ENCODE peak calls at places on chromosomes 6 and 20, in five cellular contexts. One of them, this sample, is unnamed.

GRCh38 chr6:42197574-42198362 is 3.0 kb upstream of the GUCA1B start:
- DNase-seq in H1: no peak
- DNase-seq in GM12878: no peak
- DNase-seq in NT2/D1: no peak
- DNase-seq in HepG2: peak; percentile 81
- DNase-seq in this sample: no peak

GRCh38 chr20:23145281-23145700 is 59.2 kb upstream of the CD93 start:
- DNase-seq in NT2/D1: no peak
- DNase-seq in H1: no peak
- DNase-seq in GM12878: no peak
- DNase-seq in HepG2: no peak
- DNase-seq in this sample: no peak

GRCh38 chr6:39956951-39957350 is 22.7 kb upstream of the MOCS1 start:
- DNase-seq in H1: no peak
- DNase-seq in NT2/D1: no peak
- DNase-seq in GM12878: no peak
- DNase-seq in HepG2: no peak
- DNase-seq in this sample: no peak

GRCh38 chr6:142631517-142632385 is 313.2 kb downstream of the HIVEP2 start:
- DNase-seq in GM12878: no peak
- DNase-seq in H1: no peak
- DNase-seq in NT2/D1: no peak
- DNase-seq in HepG2: peak; percentile 63
- DNase-seq in this sample: no peak

GRCh38 chr20:43721429-43722152 is 5.2 kb downstream of the GTSF1L start:
- DNase-seq in NT2/D1: no peak
- DNase-seq in GM12878: no peak
- DNase-seq in HepG2: no peak
- DNase-seq in H1: no peak
- DNase-seq in this sample: no peak

GRCh38 chr6:56746767-56747504 is 104.2 kb upstream of the DST start:
- DNase-seq in NT2/D1: no peak
- DNase-seq in HepG2: no peak
- DNase-seq in GM12878: no peak
- DNase-seq in H1: no peak
- DNase-seq in this sample: no peak

GRCh38 chr6:167409689-167410088 is 84.8 kb downstream of the TTLL2 start:
- DNase-seq in NT2/D1: no peak
- DNase-seq in HepG2: no peak
- DNase-seq in H1: no peak
- DNase-seq in GM12878: no peak
- DNase-seq in this sample: no peak

GRCh38 chr6:138278326-138278725 is 60.0 kb upstream of the PBOV1 start:
- DNase-seq in H1: no peak
- DNase-seq in GM12878: no peak
- DNase-seq in NT2/D1: no peak
- DNase-seq in HepG2: peak; percentile 64
- DNase-seq in this sample: peak; percentile 52

GRCh38 chr6:130600880-130601341 is 226.3 kb upstream of the SMLR1 start:
- DNase-seq in GM12878: no peak
- DNase-seq in H1: no peak
- DNase-seq in NT2/D1: peak; percentile 1
- DNase-seq in HepG2: no peak
- DNase-seq in this sample: no peak

GRCh38 chr6:23176883-23177282 is 607.5 kb downstream of the HDGFL1 start:
- DNase-seq in NT2/D1: no peak
- DNase-seq in H1: no peak
- DNase-seq in GM12878: no peak
- DNase-seq in HepG2: no peak
- DNase-seq in this sample: peak; percentile 69

GRCh38 chr20:53702617-53703016 is 109.0 kb upstream of the ZNF217 start:
- DNase-seq in HepG2: no peak
- DNase-seq in H1: no peak
- DNase-seq in NT2/D1: no peak
- DNase-seq in GM12878: no peak
- DNase-seq in this sample: no peak

GRCh38 chr20:34017610-34018009 is 23.9 kb downstream of the RALY start:
- DNase-seq in GM12878: no peak
- DNase-seq in HepG2: no peak
- DNase-seq in H1: no peak
- DNase-seq in NT2/D1: no peak
- DNase-seq in this sample: no peak

GRCh38 chr6:105993769-105994521 is 92.2 kb upstream of the PRDM1 start:
- DNase-seq in HepG2: no peak
- DNase-seq in GM12878: no peak
- DNase-seq in NT2/D1: no peak
- DNase-seq in H1: no peak
- DNase-seq in this sample: peak; percentile 23

GRCh38 chr20:9389321-9389720 is 125.1 kb upstream of the LAMP5 start:
- DNase-seq in H1: no peak
- DNase-seq in GM12878: no peak
- DNase-seq in HepG2: no peak
- DNase-seq in NT2/D1: no peak
- DNase-seq in this sample: no peak

GRCh38 chr20:59966428-59966827 is 8.2 kb downstream of the CDH26 start:
- DNase-seq in H1: no peak
- DNase-seq in NT2/D1: no peak
- DNase-seq in HepG2: no peak
- DNase-seq in GM12878: no peak
- DNase-seq in this sample: no peak

GRCh38 chr20:49886571-49887203 is 28.6 kb downstream of the SPATA2 start:
- DNase-seq in HepG2: no peak
- DNase-seq in GM12878: no peak
- DNase-seq in H1: no peak
- DNase-seq in NT2/D1: no peak
- DNase-seq in this sample: no peak

GRCh38 chr6:11414564-11414963 is 123.0 kb upstream of the TMEM170B start:
- DNase-seq in HepG2: peak; percentile 78
- DNase-seq in H1: no peak
- DNase-seq in NT2/D1: no peak
- DNase-seq in GM12878: peak; percentile 72
- DNase-seq in this sample: no peak

GRCh38 chr20:60482201-60482600 is 524.0 kb downstream of the CDH26 start:
- DNase-seq in H1: no peak
- DNase-seq in HepG2: no peak
- DNase-seq in NT2/D1: no peak
- DNase-seq in GM12878: no peak
- DNase-seq in this sample: no peak

GRCh38 chr6:34462561-34462971 is 3.3 kb upstream of the PACSIN1 start:
- DNase-seq in GM12878: no peak
- DNase-seq in NT2/D1: no peak
- DNase-seq in HepG2: peak; percentile 36
- DNase-seq in H1: peak; percentile 27
- DNase-seq in this sample: peak; percentile 72

GRCh38 chr6:34459899-34460593 is 5.8 kb upstream of the PACSIN1 start:
- DNase-seq in GM12878: peak; percentile 24
- DNase-seq in NT2/D1: no peak
- DNase-seq in H1: no peak
- DNase-seq in HepG2: peak; percentile 59
- DNase-seq in this sample: peak; percentile 58

GRCh38 chr20:59728722-59729430 is 124.5 kb downstream of the PHACTR3 start:
- DNase-seq in GM12878: no peak
- DNase-seq in NT2/D1: no peak
- DNase-seq in H1: no peak
- DNase-seq in HepG2: no peak
- DNase-seq in this sample: no peak

GRCh38 chr6:43088654-43089056 is 12.5 kb downstream of the PTK7 start:
- DNase-seq in HepG2: no peak
- DNase-seq in GM12878: no peak
- DNase-seq in NT2/D1: no peak
- DNase-seq in H1: no peak
- DNase-seq in this sample: no peak

GRCh38 chr6:85580104-85580877 is 13.4 kb downstream of the SNX14 start:
- DNase-seq in H1: no peak
- DNase-seq in NT2/D1: no peak
- DNase-seq in HepG2: peak; percentile 67
- DNase-seq in GM12878: no peak
- DNase-seq in this sample: no peak

GRCh38 chr6:11802886-11803595 is 24.4 kb upstream of the ADTRP start:
- DNase-seq in H1: no peak
- DNase-seq in HepG2: no peak
- DNase-seq in NT2/D1: no peak
- DNase-seq in GM12878: no peak
- DNase-seq in this sample: no peak

GRCh38 chr6:141394125-141394536 is 738.6 kb upstream of the GJE1 start:
- DNase-seq in NT2/D1: no peak
- DNase-seq in GM12878: no peak
- DNase-seq in H1: no peak
- DNase-seq in HepG2: no peak
- DNase-seq in this sample: no peak

GRCh38 chr20:53949319-53949839 is 121.0 kb downstream of the BCAS1 start:
- DNase-seq in H1: no peak
- DNase-seq in NT2/D1: no peak
- DNase-seq in HepG2: no peak
- DNase-seq in GM12878: no peak
- DNase-seq in this sample: no peak

GRCh38 chr20:56422131-56422823 is 10.2 kb downstream of the CASS4 start:
- DNase-seq in H1: no peak
- DNase-seq in NT2/D1: no peak
- DNase-seq in GM12878: no peak
- DNase-seq in HepG2: peak; percentile 81
- DNase-seq in this sample: no peak

GRCh38 chr6:154479388-154480143 is 30.9 kb downstream of the CNKSR3 start:
- DNase-seq in NT2/D1: no peak
- DNase-seq in GM12878: no peak
- DNase-seq in HepG2: no peak
- DNase-seq in H1: no peak
- DNase-seq in this sample: no peak

GRCh38 chr20:51327251-51327841 is 215.2 kb downstream of the NFATC2 start:
- DNase-seq in NT2/D1: no peak
- DNase-seq in HepG2: no peak
- DNase-seq in GM12878: no peak
- DNase-seq in H1: no peak
- DNase-seq in this sample: no peak

GRCh38 chr20:58577871-58578615 is 62.8 kb upstream of the APCDD1L start:
- DNase-seq in H1: no peak
- DNase-seq in NT2/D1: no peak
- DNase-seq in GM12878: no peak
- DNase-seq in HepG2: no peak
- DNase-seq in this sample: no peak

GRCh38 chr6:43703512-43704429 is 16.2 kb upstream of the MRPS18A start:
- DNase-seq in GM12878: no peak
- DNase-seq in NT2/D1: no peak
- DNase-seq in H1: no peak
- DNase-seq in HepG2: no peak
- DNase-seq in this sample: no peak

GRCh38 chr6:36491378-36491965 is 48.7 kb downstream of the KCTD20 start:
- DNase-seq in GM12878: no peak
- DNase-seq in H1: no peak
- DNase-seq in NT2/D1: peak; percentile 15
- DNase-seq in HepG2: peak; percentile 80
- DNase-seq in this sample: no peak

GRCh38 chr6:1600063-1600763 is 9.5 kb upstream of the FOXC1 start:
- DNase-seq in NT2/D1: no peak
- DNase-seq in HepG2: no peak
- DNase-seq in H1: no peak
- DNase-seq in GM12878: no peak
- DNase-seq in this sample: no peak

GRCh38 chr6:68636710-68637470 is 1.8 kb downstream of the ADGRB3 start:
- DNase-seq in HepG2: no peak
- DNase-seq in GM12878: no peak
- DNase-seq in NT2/D1: no peak
- DNase-seq in H1: no peak
- DNase-seq in this sample: no peak

GRCh38 chr6:41652876-41653641 is 14.8 kb downstream of the MDFI start:
- DNase-seq in NT2/D1: no peak
- DNase-seq in GM12878: no peak
- DNase-seq in HepG2: no peak
- DNase-seq in H1: no peak
- DNase-seq in this sample: no peak

GRCh38 chr6:67884442-67884841 is 750.6 kb upstream of the ADGRB3 start:
- DNase-seq in HepG2: no peak
- DNase-seq in NT2/D1: no peak
- DNase-seq in H1: no peak
- DNase-seq in GM12878: no peak
- DNase-seq in this sample: no peak

GRCh38 chr20:8153281-8153908 is 21.3 kb downstream of the PLCB1 start:
- DNase-seq in H1: no peak
- DNase-seq in HepG2: no peak
- DNase-seq in GM12878: peak; percentile 51
- DNase-seq in NT2/D1: no peak
- DNase-seq in this sample: no peak

DNA sequence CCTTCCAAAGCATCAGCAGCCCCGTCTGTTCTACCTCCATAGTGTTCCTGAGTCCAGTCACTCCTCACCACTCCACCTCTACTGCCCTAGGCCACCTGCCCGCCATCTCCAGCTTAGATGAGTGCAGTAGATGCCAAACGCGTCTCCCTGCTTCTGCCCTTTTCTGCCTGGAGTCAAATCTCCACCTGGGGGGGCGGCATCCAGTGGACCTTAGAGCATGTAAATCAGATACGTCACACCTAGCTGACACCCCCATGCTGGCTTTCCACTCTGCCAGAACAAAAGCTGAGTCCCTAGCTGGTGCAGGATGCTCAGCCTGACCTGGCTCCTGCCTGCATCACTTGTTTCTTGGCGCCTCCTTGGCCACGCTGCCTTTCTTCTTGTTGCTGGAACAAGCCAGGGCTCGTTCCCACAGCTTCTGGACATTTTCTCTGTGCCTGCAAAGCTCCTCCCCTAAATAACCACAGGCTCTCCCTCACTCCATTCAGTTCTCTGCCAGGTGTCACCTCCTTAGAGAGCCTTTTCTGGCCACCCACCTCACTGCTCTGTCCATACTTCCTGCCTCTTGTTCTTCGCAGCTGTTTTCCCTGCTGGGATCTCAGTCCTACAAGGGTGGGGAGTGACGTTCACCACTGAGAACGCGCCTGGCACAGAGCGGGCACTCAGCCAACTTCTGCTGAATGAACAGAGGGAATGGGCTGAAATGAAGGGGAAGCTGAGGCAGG is 5.8 kb downstream of the DDR1 start:
- DNase-seq in GM12878: no peak
- DNase-seq in H1: no peak
- DNase-seq in NT2/D1: no peak
- DNase-seq in HepG2: no peak
- DNase-seq in this sample: no peak
- TF ChIP-seq SUZ12 in GM12878: no peak
- TF ChIP-seq SUZ12 in H1: no peak
- TF ChIP-seq SUZ12 in NT2/D1: no peak
- TF ChIP-seq SUZ12 in HepG2: no peak
- TF ChIP-seq SUZ12 in this sample: no peak

GRCh38 chr6:48928937-48929336 is 534.1 kb downstream of the MMUT start:
- DNase-seq in H1: no peak
- DNase-seq in GM12878: no peak
- DNase-seq in HepG2: no peak
- DNase-seq in NT2/D1: no peak
- DNase-seq in this sample: peak; percentile 6
- TF ChIP-seq SUZ12 in H1: no peak
- TF ChIP-seq SUZ12 in GM12878: no peak
- TF ChIP-seq SUZ12 in HepG2: no peak
- TF ChIP-seq SUZ12 in NT2/D1: no peak
- TF ChIP-seq SUZ12 in this sample: no peak

GRCh38 chr6:109672827-109673226 is 18.2 kb downstream of the AK9 start:
- DNase-seq in GM12878: no peak
- DNase-seq in NT2/D1: no peak
- DNase-seq in HepG2: no peak
- DNase-seq in H1: no peak
- DNase-seq in this sample: no peak
- TF ChIP-seq SUZ12 in GM12878: no peak
- TF ChIP-seq SUZ12 in NT2/D1: no peak
- TF ChIP-seq SUZ12 in HepG2: no peak
- TF ChIP-seq SUZ12 in H1: no peak
- TF ChIP-seq SUZ12 in this sample: no peak

GRCh38 chr20:63064310-63064709 is 57.5 kb upstream of the BHLHE23 start:
- DNase-seq in NT2/D1: no peak
- DNase-seq in H1: no peak
- DNase-seq in GM12878: no peak
- DNase-seq in HepG2: no peak
- DNase-seq in this sample: no peak
- TF ChIP-seq SUZ12 in NT2/D1: no peak
- TF ChIP-seq SUZ12 in H1: no peak
- TF ChIP-seq SUZ12 in GM12878: no peak
- TF ChIP-seq SUZ12 in HepG2: no peak
- TF ChIP-seq SUZ12 in this sample: no peak

This sample was measured in HEK293T.